ENCODE peak calls at places on chromosomes 16 and 17, in four cellular contexts. A, G, I and X are unnamed samples.

GRCh38 chr17:17398928-17399926 is 77.6 kb upstream of the MED9 start:
- DNase-seq in G (peak), A (peak), I (no peak), X (no peak)

GRCh38 chr17:73533127-73533526 is 111.1 kb downstream of the SDK2 start:
- DNase-seq in G (peak), A (no peak), I (no peak), X (peak)

GRCh38 chr17:7404737-7405412 is 978 bp upstream of the TMEM256 start:
- DNase-seq in I (peak), G (peak), A (peak), X (peak)

GRCh38 chr17:15981208-15981607 is 18.3 kb downstream of the ZSWIM7 start:
- DNase-seq in I (no peak), A (no peak), G (no peak), X (no peak)

GRCh38 chr16:76932541-76933211 is 258.3 kb upstream of the MON1B start:
- DNase-seq in G (no peak), A (no peak), I (no peak), X (no peak)

GRCh38 chr17:3920940-3921852 is 4.9 kb upstream of the P2RX1 start:
- DNase-seq in A (peak), I (no peak), G (no peak), X (no peak)

GRCh38 chr16:17369441-17369951 is 101.3 kb downstream of the XYLT1 start:
- DNase-seq in I (peak), A (peak), G (no peak), X (peak)

GRCh38 chr16:75532791-75533190 is 3.1 kb downstream of the CHST5 start:
- DNase-seq in G (no peak), A (no peak), I (peak), X (no peak)

GRCh38 chr17:6163632-6164319 is 93.6 kb downstream of the WSCD1 start:
- DNase-seq in G (no peak), A (no peak), I (no peak), X (no peak)

GRCh38 chr17:50380369-50381259 is 7.6 kb downstream of the EME1 start:
- DNase-seq in A (no peak), I (no peak), G (no peak), X (no peak)

GRCh38 chr16:2160915-2161551 is 5.5 kb downstream of the TRAF7 start:
- DNase-seq in A (peak), I (no peak), G (no peak), X (no peak)

GRCh38 chr16:2161911-2162310 is 6.3 kb downstream of the TRAF7 start:
- DNase-seq in A (no peak), G (no peak), I (no peak), X (no peak)

GRCh38 chr16:2162676-2163118 is 7.1 kb downstream of the TRAF7 start:
- DNase-seq in G (no peak), A (no peak), I (no peak), X (no peak)

GRCh38 chr16:2165861-2166260 is 10.3 kb downstream of the TRAF7 start:
- DNase-seq in G (no peak), I (no peak), A (no peak), X (no peak)

DNA sequence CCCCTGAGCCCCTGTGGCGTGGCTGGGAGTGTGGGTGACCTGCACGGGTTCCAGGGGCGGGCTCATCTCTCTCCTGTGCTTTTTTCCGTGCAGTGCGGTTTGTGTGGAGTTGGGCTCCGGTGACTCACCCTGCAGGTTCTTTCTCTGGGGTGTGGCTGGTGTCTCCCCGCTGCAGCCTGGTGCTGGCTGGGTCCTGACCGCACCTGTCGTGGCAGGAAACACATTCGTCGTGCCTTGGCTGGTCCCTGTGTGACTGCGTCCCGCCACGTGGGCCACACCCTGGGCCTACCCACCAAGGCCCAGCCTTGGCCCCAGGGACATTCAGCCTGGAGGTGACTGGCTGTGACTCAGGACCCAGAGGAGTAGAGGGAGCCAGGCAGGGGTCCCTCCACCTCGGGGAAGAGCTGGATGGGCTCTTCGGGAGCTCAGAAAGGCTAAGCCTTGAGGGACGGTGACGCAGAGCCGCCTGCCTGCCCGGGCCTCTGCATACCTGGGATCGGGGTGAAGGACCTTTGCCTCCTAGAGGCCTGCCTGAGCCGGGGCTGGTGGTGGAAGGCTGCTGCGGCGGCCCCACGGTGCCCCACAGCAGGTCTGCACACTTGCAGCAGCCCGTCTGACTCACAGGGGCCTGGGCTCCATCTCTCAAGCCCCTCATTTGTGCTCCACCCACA is 7.8 kb downstream of the TRAF7 start:
- DNase-seq in A (no peak), I (peak), G (no peak), X (peak)
- TF ChIP-seq CTCF in A (no peak), I (no peak), G (no peak), X (no peak)

GRCh38 chr16:89491238-89491869 is 993 bp upstream of the ANKRD11 start:
- DNase-seq in A (no peak), G (peak), I (no peak), X (no peak)
- TF ChIP-seq CTCF in A (no peak), G (peak), I (no peak), X (no peak)

GRCh38 chr16:56260378-56260987 is 69.2 kb downstream of the GNAO1 start:
- DNase-seq in G (no peak), I (no peak), A (no peak), X (no peak)

GRCh38 chr16:56263711-56264608 is 72.7 kb downstream of the GNAO1 start:
- DNase-seq in A (no peak), G (peak), I (peak), X (no peak)

GRCh38 chr16:56262879-56263245 is 71.6 kb downstream of the GNAO1 start:
- DNase-seq in G (no peak), I (no peak), A (no peak), X (no peak)

GRCh38 chr16:56264609-56264972 is 73.3 kb downstream of the GNAO1 start:
- DNase-seq in I (no peak), A (no peak), G (no peak), X (no peak)

DNA sequence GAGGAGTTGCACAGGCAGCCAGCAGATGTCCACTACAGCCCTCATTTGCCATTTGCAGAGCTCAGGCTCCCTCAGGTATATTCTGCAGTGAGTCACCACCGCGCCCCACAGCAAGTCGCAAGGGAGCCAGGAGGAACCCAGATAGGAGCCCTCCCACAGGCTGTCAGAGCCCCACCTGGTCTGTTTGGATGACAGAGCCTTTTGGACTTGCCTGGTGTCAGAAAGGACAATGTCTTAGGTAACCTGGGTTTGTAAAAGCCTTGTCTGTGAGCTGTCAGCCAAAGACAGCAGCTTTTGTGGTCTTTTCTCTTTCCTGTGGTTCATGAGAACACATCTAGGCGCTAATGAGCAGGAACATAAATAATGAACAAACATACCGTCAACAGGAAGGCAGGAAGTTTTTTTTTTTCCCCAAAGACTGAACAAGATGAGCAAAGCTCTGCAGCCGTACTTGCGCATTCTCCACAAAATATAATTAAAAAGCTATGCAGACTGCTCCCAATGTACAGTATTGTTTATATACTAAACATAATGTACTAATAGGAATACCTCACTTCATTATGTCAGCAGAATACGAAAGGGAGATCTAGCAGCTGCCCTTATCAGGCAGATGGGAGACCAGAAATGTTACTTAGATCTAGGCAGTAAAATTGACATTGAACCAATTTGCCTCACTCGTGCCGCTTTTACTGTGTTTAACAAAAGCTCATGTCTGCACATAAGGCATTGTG is 71.0 kb downstream of the GNAO1 start:
- DNase-seq in I (no peak), A (no peak), G (no peak), X (no peak)
- TF ChIP-seq CTCF in I (no peak), A (no peak), G (no peak), X (no peak)

GRCh38 chr17:82114447-82114846 is 16.4 kb upstream of the FASN start:
- DNase-seq in I (no peak), G (peak), A (no peak), X (no peak)

GRCh38 chr17:82113941-82114340 is 15.9 kb upstream of the FASN start:
- DNase-seq in I (no peak), G (no peak), A (no peak), X (no peak)

GRCh38 chr17:82113422-82113821 is 15.4 kb upstream of the FASN start:
- DNase-seq in G (no peak), I (no peak), A (no peak), X (no peak)

GRCh38 chr17:82112181-82112865 is 14.3 kb upstream of the FASN start:
- DNase-seq in A (no peak), I (no peak), G (peak), X (no peak)

DNA sequence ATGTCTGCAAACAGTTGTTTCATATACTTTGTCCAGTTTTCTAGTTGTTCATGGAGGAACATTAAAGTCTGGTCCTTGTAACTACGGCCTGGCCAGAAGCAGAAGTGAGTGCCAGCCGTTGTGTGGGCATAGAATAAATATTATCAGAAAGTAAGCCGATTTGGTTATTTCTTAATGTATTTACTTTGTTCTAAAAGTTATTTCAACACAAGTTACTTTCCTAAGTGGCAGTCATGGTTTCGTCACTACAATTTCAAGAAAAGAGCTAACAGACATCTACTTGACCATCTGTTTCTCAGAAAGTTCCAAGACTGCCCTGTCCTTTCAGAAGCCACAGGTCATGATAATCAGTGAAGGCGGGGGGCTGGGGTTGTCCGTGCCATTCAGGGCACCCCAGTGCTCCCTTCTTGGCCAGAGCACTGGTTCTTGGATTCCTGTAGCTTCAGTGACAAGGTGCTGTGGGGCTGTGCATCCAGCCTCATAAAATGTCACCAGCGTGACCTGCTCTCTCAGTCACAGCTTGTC is 14.9 kb upstream of the FASN start:
- DNase-seq in I (no peak), G (no peak), A (no peak), X (no peak)
- TF ChIP-seq CTCF in I (no peak), G (no peak), A (no peak), X (no peak)

DNA sequence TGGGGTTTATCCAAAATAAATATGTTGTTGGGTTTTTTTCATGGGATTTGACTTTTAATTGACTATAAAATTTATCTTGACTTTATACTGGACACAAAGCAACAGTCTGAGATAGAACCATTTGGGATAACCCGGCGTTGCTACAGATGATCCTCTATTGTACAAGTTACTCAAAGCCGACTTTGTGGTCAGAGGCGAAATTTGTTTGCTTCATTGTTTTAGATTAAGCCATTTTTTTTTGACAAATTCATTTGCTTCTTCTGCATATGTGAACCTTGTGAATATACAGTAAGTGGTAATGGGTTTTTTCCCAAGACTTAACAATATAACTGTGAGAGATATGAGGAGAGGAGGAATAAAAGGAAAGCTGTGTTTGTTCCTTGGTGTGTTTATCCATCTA is 11.8 kb downstream of the MYO1D start:
- DNase-seq in G (no peak), I (no peak), A (no peak), X (no peak)
- TF ChIP-seq CTCF in G (no peak), I (no peak), A (no peak), X (no peak)

GRCh38 chr17:79714746-79715145 is 16.0 kb upstream of the ENPP7 start:
- DNase-seq in A (no peak), G (no peak), I (no peak), X (no peak)
- TF ChIP-seq CTCF in A (no peak), G (no peak), I (no peak), X (no peak)

GRCh38 chr17:55965051-55965450 is 188.2 kb upstream of the ANKFN1 start:
- DNase-seq in I (no peak), A (no peak), G (peak), X (no peak)
- TF ChIP-seq CTCF in I (no peak), A (no peak), G (peak), X (no peak)